ENCODE peak calls at places on chromosomes 2 and 18, in four cellular contexts. Y is ACHN; D is keratinocyte; X is stimulated activated CD8-positive, alpha-beta memory T cell treated with anti-CD3 and anti-CD28 coated beads, Interleukin-12 subunit alpha, Interleukin-12 subunit beta, amount 100 ng/mL, for 1 hour. H is an unnamed sample.

GRCh38 chr2:141931797-141932196 is 199.0 kb downstream of the LRP1B start:
- DNase-seq in Y (no peak), D (no peak), X (no peak), H (no peak)

GRCh38 chr2:197011777-197012641 is 85.5 kb upstream of the PGAP1 start:
- DNase-seq in Y (peak; percentile 55), D (peak; percentile 13), X (no peak), H (peak; percentile 63)

GRCh38 chr2:168884990-168885389 is 5.2 kb downstream of the SPC25 start:
- DNase-seq in Y (peak; percentile 37), D (peak; percentile 11), X (no peak), H (no peak)

GRCh38 chr2:95316466-95317122 is 19.4 kb downstream of the KCNIP3 start:
- DNase-seq in Y (peak; percentile 92), D (no peak), X (no peak), H (no peak)

GRCh38 chr2:216636570-216637450 is 3.6 kb downstream of the IGFBP2 start:
- DNase-seq in Y (no peak), D (no peak), X (no peak), H (peak; percentile 60)

GRCh38 chr2:199230091-199230490 is 227.6 kb downstream of the SATB2 start:
- DNase-seq in Y (no peak), D (no peak), X (no peak), H (no peak)

GRCh38 chr2:23427350-23427749 is 42.4 kb downstream of the KLHL29 start:
- DNase-seq in Y (no peak), D (no peak), X (no peak), H (no peak)

GRCh38 chr18:61388010-61388409 is 54.8 kb downstream of the CDH20 start:
- DNase-seq in Y (no peak), D (no peak), X (no peak), H (no peak)

GRCh38 chr2:215882689-215883088 is 130.7 kb downstream of the MREG start:
- DNase-seq in Y (no peak), D (peak; percentile 36), X (no peak), H (no peak)

GRCh38 chr2:85132834-85133637 is at the start of gene TCF7L1:
- DNase-seq in Y (peak; percentile 76), D (peak; percentile 38), X (no peak), H (peak; percentile 94)

GRCh38 chr2:72263043-72263780 is 115.5 kb upstream of the CYP26B1 start:
- DNase-seq in Y (no peak), D (no peak), X (no peak), H (no peak)

GRCh38 chr2:217166241-217166640 is 306.4 kb upstream of the TNP1 start:
- DNase-seq in Y (peak; percentile 64), D (no peak), X (no peak), H (peak; percentile 13)

GRCh38 chr2:84477886-84478285 is 18.8 kb upstream of the SUCLG1 start:
- DNase-seq in Y (no peak), D (no peak), X (no peak), H (no peak)

GRCh38 chr2:20216130-20217025 is 8.6 kb downstream of the SDC1 start:
- DNase-seq in Y (no peak), D (no peak), X (no peak), H (no peak)

GRCh38 chr18:76422121-76422520 is 72.9 kb downstream of the ZNF516 start:
- DNase-seq in Y (no peak), D (no peak), X (no peak), H (no peak)

GRCh38 chr18:43661570-43661969 is 384.3 kb upstream of the SYT4 start:
- DNase-seq in Y (peak; percentile 29), D (peak; percentile 46), X (no peak), H (no peak)

GRCh38 chr2:81250270-81250669 is 945.7 kb upstream of the LRRTM1 start:
- DNase-seq in Y (peak; percentile 30), D (no peak), X (no peak), H (no peak)

GRCh38 chr2:44975571-44976450 is 33.4 kb downstream of the SIX2 start:
- DNase-seq in Y (no peak), D (no peak), X (no peak), H (no peak)

GRCh38 chr2:239255218-239255617 is 145.6 kb downstream of the HDAC4 start:
- DNase-seq in Y (no peak), D (no peak), X (no peak), H (no peak)

GRCh38 chr2:400988-401679 is 113.2 kb upstream of the ALKAL2 start:
- DNase-seq in Y (no peak), D (no peak), X (no peak), H (no peak)

GRCh38 chr2:69449906-69450305 is 12.7 kb upstream of the NFU1 start:
- DNase-seq in Y (no peak), D (no peak), X (no peak), H (no peak)

GRCh38 chr2:175525975-175526374 is 344.5 kb upstream of the ATP5MC3 start:
- DNase-seq in Y (no peak), D (no peak), X (no peak), H (no peak)

GRCh38 chr2:230956827-230957755 is 32.0 kb upstream of the GPR55 start:
- DNase-seq in Y (peak; percentile 77), D (no peak), X (no peak), H (peak; percentile 37)

GRCh38 chr2:105442056-105442455 is 43.2 kb upstream of the FHL2 start:
- DNase-seq in Y (no peak), D (no peak), X (no peak), H (no peak)

GRCh38 chr2:69685321-69686048 is 41.9 kb upstream of the AAK1 start:
- DNase-seq in Y (peak; percentile 35), D (no peak), X (no peak), H (no peak)

GRCh38 chr2:201900362-201900761 is 94.0 kb downstream of the CDK15 start:
- DNase-seq in Y (no peak), D (no peak), X (no peak), H (no peak)

GRCh38 chr2:6864938-6865345 is 765 bp downstream of the CMPK2 start:
- DNase-seq in Y (no peak), D (no peak), X (no peak), H (no peak)

GRCh38 chr2:10285578-10286198 is 17.0 kb upstream of the HPCAL1 start:
- DNase-seq in Y (peak; percentile 72), D (no peak), X (no peak), H (no peak)

GRCh38 chr2:191637182-191638078 is 40.5 kb upstream of the NABP1 start:
- DNase-seq in Y (peak; percentile 44), D (no peak), X (no peak), H (no peak)

GRCh38 chr2:156908825-156909224 is 348.7 kb upstream of the GALNT5 start:
- DNase-seq in Y (peak; percentile 46), D (no peak), X (no peak), H (no peak)

GRCh38 chr18:76759056-76759455 is 63.3 kb upstream of the ZNF236 start:
- DNase-seq in Y (no peak), D (no peak), X (no peak), H (no peak)

GRCh38 chr2:16476866-16477265 is 188.8 kb downstream of the CYRIA start:
- DNase-seq in Y (no peak), D (no peak), X (no peak), H (no peak)

GRCh38 chr2:194333091-194333490 is 1323.9 kb upstream of the SLC39A10 start:
- DNase-seq in Y (no peak), D (no peak), X (no peak), H (no peak)

GRCh38 chr2:201436141-201436540 is 15.1 kb downstream of the TRAK2 start:
- DNase-seq in Y (no peak), D (no peak), X (no peak), H (no peak)

GRCh38 chr2:165902929-165903328 is 50.6 kb downstream of the TTC21B start:
- DNase-seq in Y (peak; percentile 61), D (no peak), X (no peak), H (no peak)

GRCh38 chr2:226179010-226179409 is 620.6 kb downstream of the IRS1 start:
- DNase-seq in Y (no peak), D (peak; percentile 36), X (no peak), H (no peak)

GRCh38 chr2:204357175-204357695 is 188.0 kb upstream of the PARD3B start:
- DNase-seq in Y (no peak), D (no peak), X (no peak), H (no peak)

GRCh38 chr18:77711096-77711495 is 461.4 kb downstream of the GALR1 start:
- DNase-seq in Y (peak; percentile 1), D (no peak), X (no peak), H (no peak)

H was measured in HuH-7.5.